ENCODE peak calls at places on chromosomes 2 and 18, in seven cellular contexts. H is H9; W is fibroblast of pulmonary artery; R is stomach; Z is activated naive CD4-positive, alpha-beta T cell treated with anti-CD3 and anti-CD28 coated beads, Interleukin-2, amount 10 ng/mL, durations not matched to agents 7 days and 5 days; N is mammary epithelial cell; E is T follicular helper cell. Q is an unnamed sample.

GRCh38 chr2:186716899-186717811 is 23.3 kb downstream of the FAM171B start:
- DNase-seq in H (no peak), W (no peak), R (no peak), Z (no peak), N (peak), E (no peak), Q (no peak)

GRCh38 chr18:74994502-74995403 is 214.2 kb downstream of the PTGR3 start:
- DNase-seq in H (no peak), W (no peak), R (no peak), Z (peak), N (peak), E (no peak), Q (no peak)

GRCh38 chr18:79588131-79588635 is 91.4 kb upstream of the CTDP1 start:
- DNase-seq in H (no peak), W (no peak), R (no peak), Z (peak), N (no peak), E (no peak), Q (no peak)

GRCh38 chr2:241009191-241009590 is 10.8 kb downstream of the SNED1 start:
- DNase-seq in H (no peak), W (no peak), R (no peak), Z (no peak), N (no peak), E (no peak), Q (peak)

GRCh38 chr18:45777393-45777792 is 48.1 kb upstream of the SIGLEC15 start:
- DNase-seq in H (no peak), W (peak), R (no peak), Z (no peak), N (peak), E (no peak), Q (no peak)

GRCh38 chr18:22286576-22286975 is 117.2 kb downstream of the GATA6 start:
- DNase-seq in H (no peak), W (peak), R (peak), Z (no peak), N (peak), E (no peak), Q (peak)

GRCh38 chr2:175445276-175445675 is 263.8 kb upstream of the ATP5MC3 start:
- DNase-seq in H (no peak), W (no peak), R (no peak), Z (no peak), N (no peak), E (no peak), Q (no peak)

GRCh38 chr2:7333189-7333588 is 416.0 kb downstream of the RNF144A start:
- DNase-seq in H (no peak), W (no peak), R (no peak), Z (no peak), N (no peak), E (no peak), Q (no peak)

GRCh38 chr2:68203587-68203986 is 45.9 kb downstream of the PNO1 start:
- DNase-seq in H (no peak), W (no peak), R (no peak), Z (no peak), N (no peak), E (no peak), Q (no peak)

GRCh38 chr2:28356095-28356911 is 36.4 kb upstream of the FOSL2 start:
- DNase-seq in H (no peak), W (peak), R (peak), Z (no peak), N (peak), E (no peak), Q (peak)

GRCh38 chr18:44682871-44683221 is 2.2 kb downstream of the SETBP1 start:
- DNase-seq in H (peak), W (no peak), R (peak), Z (no peak), N (peak), E (no peak), Q (no peak)

GRCh38 chr2:144406111-144406788 is 113.7 kb downstream of the ZEB2 start:
- DNase-seq in H (no peak), W (no peak), R (no peak), Z (no peak), N (no peak), E (no peak), Q (no peak)

GRCh38 chr18:68841301-68841700 is 43.4 kb downstream of the CCDC102B start:
- DNase-seq in H (no peak), W (no peak), R (no peak), Z (no peak), N (no peak), E (no peak), Q (no peak)

GRCh38 chr2:124877065-124877671 is 852.1 kb downstream of the CNTNAP5 start:
- DNase-seq in H (no peak), W (peak), R (no peak), Z (no peak), N (no peak), E (no peak), Q (no peak)

GRCh38 chr2:86064006-86064405 is 41.7 kb downstream of the POLR1A start:
- DNase-seq in H (no peak), W (no peak), R (no peak), Z (no peak), N (peak), E (no peak), Q (no peak)

GRCh38 chr18:77065221-77065981 is 67.2 kb downstream of the MBP start:
- DNase-seq in H (no peak), W (peak), R (peak), Z (no peak), N (peak), E (no peak), Q (peak)

Q was measured in mucosa of gallbladder.